ENCODE peak calls at places on chromosome 1, in seven cellular contexts. U, C, N, I, S, Q and T are unnamed samples.

GRCh38 chr1:173205146-173206051 is 1.7 kb downstream of the TNFSF4 start:
- DNase-seq in U (peak), C (peak), N (no peak), I (peak), S (no peak), Q (no peak), T (no peak)

GRCh38 chr1:222665964-222666363 is 46.3 kb downstream of the AIDA start:
- DNase-seq in U (no peak), C (no peak), N (no peak), I (no peak), S (no peak), Q (no peak), T (no peak)

GRCh38 chr1:63705058-63705457 is 68.8 kb upstream of the ROR1 start:
- DNase-seq in U (no peak), C (no peak), N (no peak), I (no peak), S (no peak), Q (no peak), T (no peak)

GRCh38 chr1:31227891-31228290 is 11.8 kb downstream of the NKAIN1 start:
- DNase-seq in U (no peak), C (no peak), N (no peak), I (no peak), S (peak), Q (no peak), T (no peak)

GRCh38 chr1:20187103-20187812 is 940 bp upstream of the PLA2G2C start:
- DNase-seq in U (no peak), C (no peak), N (no peak), I (no peak), S (no peak), Q (peak), T (no peak)

GRCh38 chr1:31214316-31215082 is 25.2 kb downstream of the NKAIN1 start:
- DNase-seq in U (no peak), C (no peak), N (no peak), I (no peak), S (peak), Q (no peak), T (no peak)

GRCh38 chr1:1847061-1847460 is 43.8 kb downstream of the GNB1 start:
- DNase-seq in U (no peak), C (no peak), N (no peak), I (no peak), S (no peak), Q (no peak), T (no peak)

GRCh38 chr1:200372095-200372884 is 37.5 kb downstream of the ZNF281 start:
- DNase-seq in U (peak), C (peak), N (no peak), I (peak), S (no peak), Q (no peak), T (no peak)

GRCh38 chr1:168613689-168614655 is 37.6 kb downstream of the XCL1 start:
- DNase-seq in U (no peak), C (no peak), N (no peak), I (no peak), S (peak), Q (no peak), T (no peak)

GRCh38 chr1:30885580-30886513 is 22.7 kb downstream of the SDC3 start:
- DNase-seq in U (no peak), C (no peak), N (no peak), I (no peak), S (no peak), Q (no peak), T (no peak)

GRCh38 chr1:199799116-199799515 is 228.4 kb upstream of the NR5A2 start:
- DNase-seq in U (no peak), C (no peak), N (no peak), I (no peak), S (peak), Q (no peak), T (no peak)

GRCh38 chr1:81574365-81574764 is 226.4 kb upstream of the ADGRL2 start:
- DNase-seq in U (no peak), C (no peak), N (no peak), I (no peak), S (no peak), Q (no peak), T (no peak)

GRCh38 chr1:10980841-10981727 is 31.4 kb upstream of the TARDBP start:
- DNase-seq in U (peak), C (no peak), N (no peak), I (no peak), S (peak), Q (no peak), T (no peak)

GRCh38 chr1:1900883-1901640 is 10.2 kb upstream of the GNB1 start:
- DNase-seq in U (no peak), C (no peak), N (no peak), I (no peak), S (no peak), Q (no peak), T (no peak)

GRCh38 chr1:41712687-41713086 is 206.0 kb downstream of the HIVEP3 start:
- DNase-seq in U (no peak), C (no peak), N (no peak), I (no peak), S (no peak), Q (no peak), T (no peak)

GRCh38 chr1:226985839-226986463 is 45.9 kb downstream of the COQ8A start:
- DNase-seq in U (no peak), C (no peak), N (no peak), I (no peak), S (no peak), Q (no peak), T (peak)

GRCh38 chr1:208475951-208476824 is 232.0 kb upstream of the PLXNA2 start:
- DNase-seq in U (no peak), C (peak), N (no peak), I (no peak), S (peak), Q (no peak), T (no peak)

GRCh38 chr1:109109906-109110305 is 4.0 kb upstream of the ELAPOR1 start:
- DNase-seq in U (no peak), C (no peak), N (no peak), I (no peak), S (no peak), Q (no peak), T (no peak)

GRCh38 chr1:53572061-53572801 is 113.0 kb downstream of the DMRTB1 start:
- DNase-seq in U (no peak), C (peak), N (no peak), I (peak), S (peak), Q (peak), T (peak)

GRCh38 chr1:208100906-208101305 is 143.3 kb downstream of the PLXNA2 start:
- DNase-seq in U (no peak), C (no peak), N (no peak), I (peak), S (no peak), Q (no peak), T (no peak)

GRCh38 chr1:160672789-160673695 is 26.2 kb upstream of the SLAMF1 start:
- DNase-seq in U (no peak), C (no peak), N (no peak), I (no peak), S (no peak), Q (no peak), T (no peak)

GRCh38 chr1:224900062-224900461 is 29.4 kb upstream of the DNAH14 start:
- DNase-seq in U (no peak), C (no peak), N (no peak), I (no peak), S (no peak), Q (no peak), T (no peak)

GRCh38 chr1:248918126-248918525 is 12.1 kb downstream of the PGBD2 start:
- DNase-seq in U (no peak), C (no peak), N (no peak), I (no peak), S (no peak), Q (no peak), T (no peak)

GRCh38 chr1:240107058-240107684 is 15.5 kb downstream of the FMN2 start:
- DNase-seq in U (no peak), C (peak), N (no peak), I (no peak), S (no peak), Q (no peak), T (no peak)

GRCh38 chr1:162696286-162696862 is 64.1 kb downstream of the DDR2 start:
- DNase-seq in U (peak), C (peak), N (no peak), I (peak), S (peak), Q (peak), T (peak)

GRCh38 chr1:153344718-153345025 is 4.0 kb downstream of the PGLYRP4 start:
- DNase-seq in U (no peak), C (no peak), N (no peak), I (no peak), S (no peak), Q (no peak), T (peak)

GRCh38 chr1:180026556-180026955 is 71.9 kb downstream of the CEP350 start:
- DNase-seq in U (no peak), C (peak), N (no peak), I (peak), S (no peak), Q (no peak), T (no peak)

GRCh38 chr1:180033387-180033786 is 78.8 kb downstream of the CEP350 start:
- DNase-seq in U (no peak), C (no peak), N (no peak), I (no peak), S (no peak), Q (no peak), T (no peak)

GRCh38 chr1:180029524-180030130 is 75.0 kb downstream of the CEP350 start:
- DNase-seq in U (no peak), C (no peak), N (no peak), I (no peak), S (no peak), Q (no peak), T (no peak)

GRCh38 chr1:180027949-180028445 is 73.4 kb downstream of the CEP350 start:
- DNase-seq in U (peak), C (peak), N (no peak), I (peak), S (no peak), Q (no peak), T (no peak)

GRCh38 chr1:180028864-180029263 is 74.3 kb downstream of the CEP350 start:
- DNase-seq in U (no peak), C (no peak), N (no peak), I (no peak), S (no peak), Q (no peak), T (no peak)
- TF ChIP-seq CTCF in U (no peak), C (no peak), N (peak), I (no peak), S (peak), Q (no peak), T (peak)

GRCh38 chr1:94463765-94464330 is 45.7 kb downstream of the ABCD3 start:
- DNase-seq in U (peak), C (peak), N (peak), I (peak), S (peak), Q (no peak), T (no peak)
- TF ChIP-seq CTCF in U (peak), C (peak), N (peak), I (peak), S (peak), Q (peak), T (peak)

DNA sequence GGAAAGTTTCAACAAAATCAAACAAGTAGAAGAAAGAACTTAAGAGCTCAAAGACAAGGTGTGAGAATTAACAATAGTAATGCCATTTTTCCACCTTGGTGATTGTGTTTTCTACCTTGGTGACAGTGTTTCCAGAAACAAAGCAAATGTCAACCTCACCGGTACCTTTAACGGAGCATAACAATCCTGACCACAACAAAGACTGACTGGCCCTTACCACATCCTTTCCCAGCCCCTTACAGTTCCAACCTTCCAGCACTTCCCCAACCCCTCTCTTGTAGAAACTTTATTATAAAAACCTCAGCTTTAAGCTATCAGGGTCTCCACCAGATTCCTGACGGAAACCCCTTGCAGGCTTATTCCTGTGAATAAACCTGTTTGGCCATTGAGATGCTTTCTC is 16.7 kb downstream of the STYXL2 start:
- DNase-seq in U (no peak), C (no peak), N (no peak), I (no peak), S (no peak), Q (no peak), T (no peak)
- TF ChIP-seq CTCF in U (no peak), C (no peak), N (no peak), I (no peak), S (no peak), Q (no peak), T (no peak)

GRCh38 chr1:27658951-27659496 is 13.0 kb downstream of the IFI6 start:
- DNase-seq in U (peak), C (peak), N (peak), I (peak), S (peak), Q (peak), T (no peak)

GRCh38 chr1:27660300-27660837 is 11.6 kb downstream of the IFI6 start:
- DNase-seq in U (no peak), C (no peak), N (no peak), I (no peak), S (no peak), Q (no peak), T (no peak)

GRCh38 chr1:27656157-27656893 is 15.7 kb downstream of the IFI6 start:
- DNase-seq in U (peak), C (peak), N (peak), I (peak), S (peak), Q (no peak), T (no peak)

GRCh38 chr1:27661412-27662075 is 10.4 kb downstream of the IFI6 start:
- DNase-seq in U (no peak), C (no peak), N (no peak), I (no peak), S (no peak), Q (no peak), T (no peak)

GRCh38 chr1:27659497-27660299 is 12.3 kb downstream of the IFI6 start:
- DNase-seq in U (no peak), C (peak), N (peak), I (peak), S (peak), Q (peak), T (peak)
- TF ChIP-seq CTCF in U (no peak), C (no peak), N (no peak), I (no peak), S (no peak), Q (no peak), T (no peak)